ENCODE peak calls at places on chromosome 7, in six cellular contexts. C is hepatocyte; A is kidney; Q is A549; L is keratinocyte; N is CD8-positive, alpha-beta T cell. K is an unnamed sample.

GRCh38 chr7:121994625-121995410 is 121.9 kb downstream of the PTPRZ1 start:
- DNase-seq in A (no peak), N (peak), L (peak), C (peak), Q (peak), K (no peak)

GRCh38 chr7:30285067-30285530 is 702 bp downstream of the ZNRF2 start:
- DNase-seq in Q (no peak), L (no peak), A (no peak), N (peak), C (peak), K (no peak)

GRCh38 chr7:127251458-127252379 is 1.0 kb downstream of the GRM8 start:
- DNase-seq in C (peak), A (peak), L (no peak), N (peak), Q (peak), K (no peak)

GRCh38 chr7:100865971-100866720 is 1.0 kb upstream of the TRIP6 start:
- DNase-seq in L (no peak), C (no peak), Q (no peak), N (peak), A (peak), K (peak)

GRCh38 chr7:100465702-100466311 is 1.7 kb upstream of the SPACDR start:
- DNase-seq in C (peak), Q (peak), N (no peak), A (peak), L (no peak), K (no peak)

GRCh38 chr7:30188806-30189205 is 54.0 kb downstream of the MTURN start:
- DNase-seq in N (no peak), L (no peak), A (no peak), Q (no peak), C (no peak), K (no peak)

GRCh38 chr7:151598045-151598444 is 78.3 kb upstream of the RHEB start:
- DNase-seq in A (no peak), N (no peak), L (peak), C (no peak), Q (no peak), K (peak)

GRCh38 chr7:85156661-85157213 is 30.1 kb downstream of the SEMA3D start:
- DNase-seq in Q (no peak), L (no peak), A (no peak), N (no peak), C (no peak), K (no peak)

GRCh38 chr7:152076324-152076821 is 50.9 kb downstream of the GALNT11 start:
- DNase-seq in N (peak), A (no peak), C (peak), Q (peak), L (no peak), K (no peak)

GRCh38 chr7:96495751-96496216 is 173.9 kb upstream of the SLC25A13 start:
- DNase-seq in L (no peak), N (no peak), A (no peak), Q (no peak), C (no peak), K (no peak)

GRCh38 chr7:151757274-151757673 is 119.6 kb downstream of the PRKAG2 start:
- DNase-seq in N (no peak), C (no peak), Q (no peak), A (no peak), L (no peak), K (no peak)

GRCh38 chr7:100825215-100825671 is 2.1 kb downstream of the EPHB4 start:
- DNase-seq in N (no peak), L (no peak), A (no peak), Q (no peak), C (peak), K (no peak)

GRCh38 chr7:2968176-2968575 is 75.5 kb downstream of the CARD11 start:
- DNase-seq in N (no peak), C (no peak), L (no peak), A (no peak), Q (no peak), K (no peak)

GRCh38 chr7:93194368-93194767 is 31.9 kb downstream of the HEPACAM2 start:
- DNase-seq in C (peak), L (no peak), A (no peak), N (no peak), Q (no peak), K (no peak)

DNA sequence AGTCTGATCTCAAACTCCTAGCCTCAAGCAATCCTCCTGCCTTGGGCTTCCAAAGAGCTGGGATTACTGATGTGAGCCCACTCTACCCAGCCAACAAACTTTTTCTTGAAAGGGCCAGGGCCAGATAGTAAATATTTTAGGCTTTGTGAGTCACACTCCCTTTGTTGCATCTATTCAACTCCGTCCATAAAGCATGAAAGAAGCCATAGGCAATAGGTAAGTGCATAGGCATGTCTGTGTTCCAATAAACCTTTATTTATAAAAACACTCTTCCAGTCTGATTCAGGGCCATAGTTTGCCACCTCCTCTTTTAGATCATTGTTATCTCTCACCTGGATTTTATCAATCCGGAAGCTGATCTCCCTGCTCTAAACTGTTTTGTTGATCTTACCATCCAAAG is 105.6 kb upstream of the BMPER start:
- DNase-seq in N (no peak), C (no peak), A (no peak), Q (no peak), L (no peak), K (no peak)
- TF ChIP-seq CTCF in N (no peak), C (no peak), A (no peak), Q (no peak), L (no peak), K (no peak)

DNA sequence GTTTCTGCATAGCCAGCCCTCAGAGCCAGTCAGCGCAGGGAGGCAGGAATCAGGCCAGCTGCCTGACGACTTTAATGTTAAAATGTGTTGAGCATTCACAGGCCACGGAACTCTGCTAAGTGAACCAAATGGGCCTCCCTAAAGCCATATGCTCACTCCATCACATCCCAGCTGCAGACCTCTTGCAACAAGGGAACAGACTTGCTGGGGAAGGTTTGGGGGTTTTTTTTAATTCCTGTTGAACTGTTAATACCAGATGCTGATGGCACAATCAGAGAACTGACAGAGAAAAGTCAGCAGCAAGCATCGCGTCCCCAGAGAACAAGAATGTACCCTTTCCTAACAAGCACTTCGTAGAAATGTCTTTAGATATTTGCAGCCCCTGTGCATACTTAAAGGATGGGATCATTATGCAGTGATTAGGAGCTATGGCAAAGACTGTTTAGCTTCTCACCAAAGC is 900.4 kb upstream of the AUTS2 start:
- DNase-seq in A (no peak), L (no peak), Q (no peak), N (no peak), C (no peak), K (no peak)
- H3K4me3 ChIP-seq in A (no peak), L (no peak), Q (no peak), N (no peak), C (no peak), K (no peak)

DNA sequence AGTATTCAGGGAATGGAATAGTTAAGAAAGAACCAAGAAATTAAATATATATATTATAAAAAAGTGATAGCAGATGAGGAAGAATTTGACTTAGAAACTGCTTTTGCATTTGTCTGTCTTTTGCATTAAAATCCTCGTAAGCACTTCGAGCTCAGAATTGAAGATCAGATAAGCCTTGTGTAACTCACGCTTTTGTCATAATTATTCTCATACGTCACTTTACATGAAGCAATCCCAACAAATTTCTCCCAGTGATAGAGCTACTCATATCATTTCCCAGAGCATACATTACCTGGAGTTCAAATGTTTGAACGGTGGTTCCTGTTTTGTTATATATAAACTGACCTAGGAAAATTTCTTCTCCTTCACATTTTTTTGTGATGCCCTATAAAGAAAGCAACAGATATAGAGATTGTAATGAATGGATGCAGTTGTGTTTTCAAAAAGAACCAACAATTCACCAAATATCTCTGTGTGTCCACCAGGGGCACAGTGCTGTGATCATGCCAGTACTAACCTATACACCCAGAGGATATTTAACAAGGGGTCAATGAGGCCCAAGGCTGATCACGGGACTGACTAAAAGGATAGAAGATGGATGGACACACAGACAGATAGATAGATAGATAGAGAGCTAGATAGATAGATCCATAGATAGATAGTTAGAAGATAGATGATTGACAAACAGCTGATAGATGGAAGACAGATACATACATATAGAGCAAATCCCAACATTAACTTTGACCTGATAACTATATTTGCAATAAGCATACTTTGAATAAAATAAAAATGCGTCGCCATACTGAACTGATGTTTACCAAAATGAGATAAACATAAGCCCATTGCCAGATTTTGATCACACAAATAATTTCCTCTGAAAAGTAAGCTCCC is 9.3 kb upstream of the HUS1 start:
- DNase-seq in Q (peak), N (no peak), C (no peak), L (no peak), A (no peak), K (no peak)
- TF ChIP-seq CTCF in Q (peak), N (peak), C (peak), L (peak), A (peak), K (peak)

GRCh38 chr7:128387663-128388485 is 21.9 kb downstream of the IMPDH1 start:
- DNase-seq in C (peak), A (peak), N (peak), Q (peak), L (no peak), K (no peak)
- H3K4me3 ChIP-seq in C (no peak), A (no peak), N (no peak), Q (no peak), L (no peak), K (no peak)

GRCh38 chr7:37448637-37449331 is at the start of gene ELMO1:
- DNase-seq in C (peak), A (peak), L (no peak), N (peak), Q (peak), K (peak)
- TF ChIP-seq CTCF in C (peak), A (peak), L (peak), N (peak), Q (no peak), K (peak)

GRCh38 chr7:125386211-125386610 is 456.6 kb upstream of the POT1 start:
- DNase-seq in Q (no peak), C (no peak), A (no peak), L (no peak), N (no peak), K (no peak)

GRCh38 chr7:125382401-125382800 is 452.8 kb upstream of the POT1 start:
- DNase-seq in L (no peak), N (no peak), Q (no peak), C (no peak), A (no peak), K (no peak)

GRCh38 chr7:125383324-125383723 is 453.7 kb upstream of the POT1 start:
- DNase-seq in Q (no peak), L (no peak), A (no peak), C (no peak), N (no peak), K (no peak)
- H3K4me3 ChIP-seq in Q (no peak), L (no peak), A (no peak), C (no peak), N (no peak), K (no peak)

GRCh38 chr7:149669121-149669818 is 104.1 kb downstream of the ZNF467 start:
- DNase-seq in N (no peak), A (no peak), Q (no peak), C (no peak), L (no peak), K (no peak)
- TF ChIP-seq CTCF in N (peak), A (no peak), Q (peak), C (peak), L (no peak), K (peak)